ENCODE peak calls at places on chromosomes 11 and 22, in six cellular contexts. E is colonic mucosa, R is lung, T is HL-60, S is stomach, J is fibroblast of lung. N is an unnamed sample.

GRCh38 chr22:45976351-45977002 is 485 bp downstream of the WNT7B start:
- DNase-seq in E (no peak), R (no peak), T (no peak), S (no peak), J (no peak), N (no peak)

GRCh38 chr11:45180158-45180887 is 33.9 kb downstream of the PRDM11 start:
- DNase-seq in E (peak; percentile 70), R (peak; percentile 48), T (peak; percentile 14), S (peak; percentile 73), J (peak; percentile 27), N (no peak)

GRCh38 chr11:117443269-117444186 is 115.9 kb downstream of the CEP164 start:
- DNase-seq in E (peak; percentile 27), R (peak; percentile 57), T (peak; percentile 25), S (peak; percentile 34), J (peak; percentile 25), N (no peak)

GRCh38 chr11:66864924-66865697 is 8.2 kb downstream of the LRFN4 start:
- DNase-seq in E (no peak), R (no peak), T (no peak), S (no peak), J (no peak), N (no peak)

GRCh38 chr11:110655967-110656366 is 56.3 kb downstream of the ARHGAP20 start:
- DNase-seq in E (no peak), R (no peak), T (no peak), S (no peak), J (no peak), N (no peak)

GRCh38 chr11:92477686-92478085 is 253.1 kb downstream of the FAT3 start:
- DNase-seq in E (no peak), R (no peak), T (no peak), S (peak; percentile 30), J (no peak), N (no peak)

GRCh38 chr11:60934790-60935605 is 10.7 kb downstream of the TMEM132A start:
- DNase-seq in E (no peak), R (no peak), T (no peak), S (no peak), J (no peak), N (no peak)

GRCh38 chr22:31215018-31215535 is 3.0 kb downstream of the LIMK2 start:
- DNase-seq in E (peak; percentile 47), R (no peak), T (no peak), S (no peak), J (no peak), N (no peak)

GRCh38 chr11:134584706-134585445 is 172.8 kb upstream of the B3GAT1 start:
- DNase-seq in E (no peak), R (peak; percentile 28), T (peak; percentile 5), S (no peak), J (no peak), N (no peak)

GRCh38 chr11:24391165-24391564 is 105.7 kb upstream of the LUZP2 start:
- DNase-seq in E (no peak), R (no peak), T (no peak), S (no peak), J (peak; percentile 70), N (no peak)

GRCh38 chr11:64364911-64365310 is 5.9 kb downstream of the RPS6KA4 start:
- DNase-seq in E (no peak), R (no peak), T (no peak), S (no peak), J (no peak), N (no peak)

GRCh38 chr11:34948721-34949120 is 32.3 kb downstream of the PDHX start:
- DNase-seq in E (no peak), R (no peak), T (no peak), S (no peak), J (peak; percentile 62), N (no peak)

GRCh38 chr11:115687934-115688333 is 183.7 kb upstream of the CADM1 start:
- DNase-seq in E (no peak), R (no peak), T (no peak), S (no peak), J (no peak), N (no peak)

GRCh38 chr11:23288001-23288783 is 427.9 kb upstream of the CCDC179 start:
- DNase-seq in E (no peak), R (no peak), T (no peak), S (no peak), J (peak; percentile 84), N (no peak)

GRCh38 chr22:48630444-48630777 is 1197.3 kb downstream of the BRD1 start:
- DNase-seq in E (no peak), R (no peak), T (no peak), S (no peak), J (no peak), N (no peak)

GRCh38 chr22:22958621-22959020 is 71.0 kb downstream of the IGLL5 start:
- DNase-seq in E (no peak), R (no peak), T (no peak), S (no peak), J (no peak), N (no peak)

GRCh38 chr11:59266491-59266890 is 53.8 kb upstream of the MPEG1 start:
- DNase-seq in E (no peak), R (no peak), T (no peak), S (no peak), J (no peak), N (no peak)
- H3K27ac ChIP-seq in E (no peak overlapping the region), R (no peak overlapping the region), T (no peak overlapping the region), S (no peak overlapping the region), J (no peak overlapping the region), N (no peak overlapping the region)

DNA sequence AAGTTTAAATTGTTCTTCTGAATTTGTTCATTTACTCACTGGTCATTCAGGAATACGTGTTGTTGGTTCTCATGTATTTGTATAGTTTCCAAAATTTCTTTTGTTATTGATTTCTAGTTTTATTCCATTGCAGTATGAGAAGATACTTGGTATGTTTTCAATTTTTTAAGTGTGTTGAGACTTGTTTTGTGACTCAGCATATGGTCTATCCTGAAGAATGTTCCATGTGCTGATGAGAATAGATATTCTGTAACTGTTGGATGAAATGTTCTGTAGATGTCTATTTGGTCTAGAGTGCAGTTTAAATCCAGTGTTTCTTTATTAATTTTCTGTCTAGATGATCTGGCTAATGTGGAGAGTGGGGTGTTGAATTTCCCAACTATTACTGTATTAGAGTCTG is 23.5 kb downstream of the CFAP300 start:
- DNase-seq in E (no peak), R (no peak), T (no peak), S (no peak), J (no peak), N (no peak)
- H3K27ac ChIP-seq in E (no peak overlapping the region), R (no peak overlapping the region), T (no peak overlapping the region), S (no peak overlapping the region), J (no peak overlapping the region), N (no peak overlapping the region)

DNA sequence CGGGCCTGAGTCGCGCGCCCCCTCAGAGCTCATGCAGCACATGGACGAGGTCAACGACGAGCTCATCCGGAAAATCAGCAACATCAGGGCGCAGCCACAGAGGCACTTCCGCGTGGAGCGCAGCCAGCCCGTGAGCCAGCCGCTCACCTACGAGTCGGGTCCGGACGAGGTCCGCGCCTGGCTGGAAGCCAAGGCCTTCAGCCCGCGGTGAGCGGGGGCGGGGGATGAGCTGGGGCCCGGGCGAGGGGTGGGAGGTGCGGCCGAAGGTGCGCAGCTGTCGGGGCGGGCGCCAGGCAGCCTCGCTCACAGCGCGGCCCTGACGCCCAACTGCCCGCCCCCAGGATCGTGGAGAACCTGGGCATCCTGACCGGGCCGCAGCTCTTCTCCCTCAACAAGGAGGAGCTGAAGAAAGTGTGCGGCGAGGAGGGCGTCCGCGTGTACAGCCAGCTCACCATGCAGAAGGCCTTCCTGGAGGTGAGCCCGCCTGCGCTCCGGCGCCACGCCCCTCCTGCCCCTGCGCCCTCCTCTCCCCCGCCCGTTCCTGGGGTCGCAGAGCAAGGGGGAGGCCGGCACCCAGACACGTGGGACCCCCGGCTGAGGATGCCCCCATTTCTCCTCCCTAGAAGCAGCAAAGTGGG is 20.4 kb downstream of the EPS8L2 start:
- DNase-seq in E (peak; percentile 82), R (peak; percentile 65), T (peak; percentile 50), S (peak; percentile 83), J (peak; percentile 68), N (no peak)
- H3K27ac ChIP-seq in E (peak overlapping the region; percentile 67), R (peak overlapping the region; percentile 22), T (no peak overlapping the region), S (peak overlapping the region; percentile 49), J (no peak overlapping the region), N (no peak overlapping the region)

DNA sequence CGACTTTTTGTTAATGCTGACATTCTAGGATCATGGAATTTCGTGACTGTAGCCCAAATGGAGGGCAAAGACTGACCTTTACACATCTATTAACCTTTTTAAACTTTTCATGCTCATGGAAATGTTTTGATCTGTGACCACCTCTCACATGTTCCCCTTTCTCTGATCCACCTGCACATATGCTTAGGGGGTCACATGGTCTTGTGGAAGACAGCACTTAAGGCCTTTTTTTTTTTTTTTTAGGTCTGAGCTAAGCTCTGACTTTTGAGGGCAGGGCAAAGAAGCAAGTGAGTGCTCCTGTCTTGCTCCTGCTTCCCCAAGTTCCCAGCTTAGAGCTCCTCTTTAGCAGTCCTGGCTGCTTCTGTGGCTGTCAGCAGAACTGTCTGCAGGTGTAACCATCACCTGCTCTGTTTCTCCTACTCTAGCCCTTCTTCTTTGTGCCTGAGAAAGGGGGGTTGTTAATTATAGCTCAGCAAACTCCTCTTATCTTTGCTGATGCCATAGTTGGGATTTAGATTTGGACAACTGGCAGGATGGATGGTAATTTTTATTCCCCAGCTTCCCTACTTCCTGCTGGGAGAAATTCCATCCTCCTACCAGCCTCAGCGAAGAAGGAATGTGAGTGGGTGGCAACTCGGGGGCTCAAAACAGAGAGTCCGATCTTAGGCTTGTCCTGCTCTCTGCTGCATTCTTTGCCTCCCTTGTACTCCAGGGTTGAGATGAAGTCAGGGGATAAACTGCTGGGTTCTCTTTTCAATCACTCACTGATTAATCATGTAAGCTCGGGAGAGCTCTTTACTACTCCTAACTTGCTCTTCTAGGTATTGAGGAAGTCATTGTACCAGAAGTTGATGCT is 64.4 kb downstream of the GRAMD1B start:
- DNase-seq in E (no peak), R (no peak), T (no peak), S (no peak), J (peak; percentile 85), N (no peak)
- H3K27ac ChIP-seq in E (no peak overlapping the region), R (no peak overlapping the region), T (no peak overlapping the region), S (no peak overlapping the region), J (no peak overlapping the region), N (no peak overlapping the region)

DNA sequence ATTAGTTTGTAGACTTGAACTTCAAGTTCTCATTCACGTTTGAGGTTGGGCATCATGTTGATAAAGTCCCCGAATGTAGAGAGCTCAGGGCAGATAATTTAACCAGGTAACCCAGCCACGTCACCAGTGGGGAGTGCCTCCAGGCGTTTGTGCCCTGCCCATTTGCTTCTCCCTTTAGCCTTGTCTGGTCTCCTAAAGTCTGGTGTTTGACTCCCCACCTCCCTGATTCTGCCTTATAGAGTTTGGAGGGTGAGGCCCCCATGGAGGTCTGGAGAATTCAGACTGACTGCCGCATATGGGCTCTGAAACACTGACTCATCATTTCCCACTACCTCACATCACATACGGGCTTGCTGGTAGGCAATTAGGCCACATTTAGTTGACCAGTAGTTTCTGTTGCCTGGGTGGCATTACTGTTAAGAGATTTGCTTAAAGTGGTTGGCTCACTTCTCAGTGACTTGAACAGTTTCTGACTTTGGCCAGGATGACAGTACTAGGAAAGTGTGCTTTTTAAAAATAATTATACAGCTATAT is 99.3 kb upstream of the GAL start:
- DNase-seq in E (no peak), R (no peak), T (no peak), S (no peak), J (peak; percentile 47), N (no peak)
- H3K27ac ChIP-seq in E (no peak overlapping the region), R (no peak overlapping the region), T (no peak overlapping the region), S (no peak overlapping the region), J (no peak overlapping the region), N (no peak overlapping the region)

N was measured in Panc1.